ENCODE peak calls at places on chromosomes 2 and 18, in six cellular contexts. A, D, O, W, F and H are unnamed samples.

GRCh38 chr2:238130111-238130695 is 8.3 kb upstream of the KLHL30 start:
- DNase-seq in A (no peak), D (no peak), O (no peak), W (no peak), F (no peak), H (no peak)

GRCh38 chr2:239169311-239170048 is 231.3 kb downstream of the HDAC4 start:
- DNase-seq in A (no peak), D (no peak), O (no peak), W (no peak), F (no peak), H (no peak)

GRCh38 chr18:39057423-39058057 is 1491.9 kb upstream of the CELF4 start:
- DNase-seq in A (no peak), D (no peak), O (no peak), W (no peak), F (peak), H (no peak)

GRCh38 chr18:65750421-65751144 is at the start of gene CDH7:
- DNase-seq in A (no peak), D (no peak), O (peak), W (no peak), F (no peak), H (peak)

GRCh38 chr2:45177870-45178269 is 168.6 kb upstream of the SIX2 start:
- DNase-seq in A (no peak), D (no peak), O (no peak), W (peak), F (peak), H (no peak)

GRCh38 chr2:189862751-189863150 is 78.5 kb downstream of the PMS1 start:
- DNase-seq in A (no peak), D (no peak), O (no peak), W (peak), F (no peak), H (no peak)

GRCh38 chr18:67875936-67876335 is 359.4 kb upstream of the DSEL start:
- DNase-seq in A (no peak), D (no peak), O (peak), W (no peak), F (peak), H (no peak)

GRCh38 chr18:79961527-79962291 is 2.7 kb upstream of the HSBP1L1 start:
- DNase-seq in A (no peak), D (no peak), O (no peak), W (no peak), F (no peak), H (no peak)

GRCh38 chr2:231800493-231801091 is 14.3 kb downstream of the COPS7B start:
- DNase-seq in A (no peak), D (peak), O (peak), W (peak), F (peak), H (peak)

GRCh38 chr2:203427061-203427460 is 98.9 kb downstream of the ABI2 start:
- DNase-seq in A (no peak), D (no peak), O (no peak), W (peak), F (peak), H (no peak)